ENCODE peak calls at places on chromosomes 2 and 18, in five cellular contexts. I is gastrocnemius medialis, T is tibial nerve, P is suprapubic skin, B is uterus. Z is an unnamed sample.

GRCh38 chr2:37775908-37776250 is 104.4 kb upstream of the CDC42EP3 start:
- DNase-seq in B (peak), P (no peak), T (peak), I (no peak), Z (no peak)

GRCh38 chr2:111116843-111117665 is 3.7 kb upstream of the BCL2L11 start:
- DNase-seq in B (peak), T (peak), P (peak), I (peak), Z (no peak)

GRCh38 chr2:207630491-207630890 is 5.3 kb upstream of the METTL21A start:
- DNase-seq in I (no peak), P (no peak), T (no peak), B (no peak), Z (no peak)

GRCh38 chr2:3638456-3638810 is 19.6 kb upstream of the ALLC start:
- DNase-seq in T (no peak), P (peak), B (no peak), I (no peak), Z (no peak)

GRCh38 chr18:49247786-49248185 is 212.7 kb downstream of the DYM start:
- DNase-seq in P (no peak), T (no peak), B (no peak), I (no peak), Z (no peak)

GRCh38 chr18:75422341-75422910 is 5.1 kb downstream of the SMIM21 start:
- DNase-seq in B (no peak), I (no peak), T (no peak), P (no peak), Z (no peak)

GRCh38 chr2:162073776-162074578 is at the start of gene DPP4:
- DNase-seq in P (peak), B (no peak), T (no peak), I (no peak), Z (peak)

GRCh38 chr2:105893011-105893995 is 148.6 kb downstream of the NCK2 start:
- DNase-seq in P (no peak), B (no peak), I (no peak), T (no peak), Z (no peak)

GRCh38 chr2:242031481-242032019 is 162.0 kb downstream of the RTP5 start:
- DNase-seq in P (peak), I (no peak), T (no peak), B (no peak), Z (no peak)

GRCh38 chr2:60429681-60430080 is 123.8 kb downstream of the BCL11A start:
- DNase-seq in I (no peak), B (no peak), T (no peak), P (no peak), Z (no peak)
- TF ChIP-seq POLR2A in I (no peak), B (no peak), T (no peak), P (no peak), Z (no peak)

GRCh38 chr2:231785413-231785812 is 832 bp upstream of the COPS7B start:
- DNase-seq in B (no peak), I (no peak), T (no peak), P (no peak), Z (no peak)

GRCh38 chr2:231785822-231786176 is 446 bp upstream of the COPS7B start:
- DNase-seq in B (no peak), I (no peak), P (no peak), T (no peak), Z (no peak)

GRCh38 chr2:231781798-231782726 is 980 bp upstream of the PDE6D start:
- DNase-seq in B (no peak), P (no peak), I (peak), T (peak), Z (no peak)

GRCh38 chr2:231786917-231787292 is 660 bp downstream of the COPS7B start:
- DNase-seq in I (no peak), P (no peak), T (no peak), B (no peak), Z (no peak)

DNA sequence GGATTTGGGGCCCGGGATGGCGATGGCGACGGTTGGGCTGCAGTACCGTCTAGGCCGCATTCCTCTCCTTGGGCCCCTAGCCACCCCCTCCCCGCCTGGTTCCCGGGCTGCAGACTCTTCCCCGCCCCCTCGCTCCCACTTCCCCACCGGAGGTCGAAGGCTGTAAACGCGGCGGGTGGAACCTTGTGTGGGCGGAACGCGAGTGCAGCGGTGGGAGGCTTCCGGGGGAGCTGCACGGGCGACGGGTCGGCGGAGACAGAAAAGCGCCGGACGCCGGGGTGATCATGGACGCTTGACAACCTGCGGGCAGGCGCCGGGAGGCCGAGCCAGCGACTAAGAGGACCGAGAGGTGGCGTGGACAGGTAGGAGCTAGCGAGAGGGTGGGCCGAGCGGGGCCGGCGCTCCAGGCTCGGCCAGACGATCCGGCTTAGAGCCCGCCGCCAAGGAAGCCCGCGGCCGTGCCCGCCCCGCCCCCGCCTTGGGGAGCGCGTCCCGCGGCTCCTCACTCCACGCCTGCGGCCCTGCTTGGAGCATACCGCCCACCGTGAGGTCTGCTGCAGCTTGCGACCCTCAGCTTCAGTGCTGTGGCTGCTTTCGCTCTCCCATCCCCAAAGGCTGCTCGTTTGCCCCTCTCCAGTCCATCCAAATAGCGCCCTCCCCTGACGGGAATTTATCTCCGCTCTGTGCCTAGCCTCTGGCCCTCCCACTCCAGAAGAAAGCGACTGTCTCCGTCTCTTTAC is at the start of gene COPS7B:
- DNase-seq in T (peak), B (peak), I (peak), P (peak), Z (peak)
- TF ChIP-seq POLR2A in T (no peak), B (peak), I (no peak), P (no peak), Z (peak)

GRCh38 chr2:10433948-10434884 is 13.9 kb downstream of the ODC1 start:
- DNase-seq in B (no peak), I (no peak), P (no peak), T (no peak), Z (no peak)

GRCh38 chr2:10431797-10432196 is 16.3 kb downstream of the ODC1 start:
- DNase-seq in B (no peak), P (no peak), I (no peak), T (no peak), Z (no peak)

GRCh38 chr2:10430886-10431622 is 17.1 kb downstream of the ODC1 start:
- DNase-seq in I (no peak), T (no peak), B (no peak), P (no peak), Z (no peak)

GRCh38 chr2:10433264-10433947 is 14.7 kb downstream of the ODC1 start:
- DNase-seq in T (no peak), P (no peak), B (no peak), I (no peak), Z (no peak)

DNA sequence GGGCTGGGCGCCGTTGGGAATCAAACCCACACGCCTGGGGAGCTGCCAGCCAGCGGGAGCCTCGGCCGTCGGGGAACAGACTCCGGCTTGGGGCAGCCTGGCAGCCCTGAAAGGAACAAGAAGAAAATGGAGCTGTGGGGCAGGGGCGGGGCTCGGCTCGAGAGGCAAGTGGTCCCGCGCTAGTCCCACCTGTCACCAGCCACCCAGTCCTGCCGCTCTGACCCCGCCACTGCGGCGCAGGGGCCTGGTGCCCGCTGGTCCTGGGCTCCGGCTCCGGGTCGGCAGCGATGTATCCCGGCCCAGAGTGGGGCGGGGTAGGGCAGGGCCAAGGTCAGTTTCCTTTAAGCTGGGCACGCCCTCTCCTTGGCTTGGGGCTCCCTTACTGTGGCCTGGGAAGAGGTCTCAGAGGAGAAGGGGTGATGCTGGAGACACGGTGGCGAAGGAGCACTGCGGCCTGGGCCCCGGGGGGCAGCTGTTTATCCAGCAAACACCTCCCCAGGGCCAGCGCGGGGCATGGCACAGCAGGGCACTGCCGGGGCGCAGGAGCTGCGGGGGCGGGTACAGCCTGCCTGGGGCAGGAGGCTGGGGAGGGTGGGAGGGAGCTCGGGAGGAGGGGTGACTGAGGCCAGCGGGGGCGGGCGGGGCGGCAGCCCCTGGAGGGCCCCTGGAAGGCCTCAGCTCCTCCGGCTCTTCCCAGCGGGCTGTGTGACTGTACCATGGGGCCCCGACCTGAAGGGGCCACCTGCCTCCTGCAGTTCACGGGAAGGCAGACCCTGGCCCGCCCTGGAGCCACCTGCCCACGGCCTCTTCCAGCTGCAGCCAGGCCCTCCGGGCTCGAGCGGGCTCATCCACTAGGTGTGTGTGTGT is 15.6 kb downstream of the ODC1 start:
- DNase-seq in B (no peak), P (no peak), T (no peak), I (no peak), Z (no peak)
- TF ChIP-seq POLR2A in B (no peak), P (no peak), T (no peak), I (no peak), Z (no peak)

DNA sequence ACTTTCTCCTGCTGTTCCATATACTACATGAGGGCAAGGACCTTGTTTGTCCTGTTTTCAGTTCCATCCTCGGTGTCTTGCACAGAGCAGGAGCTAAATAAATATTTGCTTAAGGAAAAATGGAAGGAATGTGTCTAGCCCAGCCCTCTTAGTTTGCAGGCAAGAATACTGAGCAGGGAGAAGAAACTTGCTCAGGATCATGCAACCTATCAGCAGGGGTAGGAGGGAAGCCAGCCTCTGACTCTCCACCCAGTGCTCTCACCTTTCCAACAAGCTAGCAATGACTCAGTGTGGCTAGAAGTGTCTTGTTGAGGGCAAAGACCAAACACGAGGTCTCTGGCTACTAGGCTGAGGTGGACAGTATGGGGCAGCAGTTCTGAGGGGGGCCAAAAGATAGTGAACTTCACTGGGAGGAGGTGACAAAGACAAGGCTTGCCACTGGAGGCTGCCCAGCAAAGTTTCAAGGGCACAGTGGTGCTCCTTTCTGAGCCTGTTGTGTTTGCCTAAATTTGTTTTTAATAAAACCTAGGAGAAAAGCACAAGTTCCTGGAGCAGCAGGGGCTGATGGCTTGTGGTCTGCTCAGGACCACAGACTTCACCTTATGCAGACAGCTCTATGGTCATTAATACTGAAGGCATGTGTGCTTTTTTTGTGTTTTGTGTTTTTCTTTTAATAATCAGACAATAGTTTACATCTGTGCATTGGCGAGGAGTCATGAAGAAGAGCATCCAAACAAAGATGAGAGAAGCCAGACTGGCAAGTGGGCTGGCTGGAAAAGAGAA is 49.1 kb upstream of the CTAGE1 start:
- DNase-seq in B (no peak), I (no peak), P (no peak), T (no peak), Z (no peak)
- TF ChIP-seq POLR2A in B (no peak), I (no peak), P (no peak), T (no peak), Z (no peak)

DNA sequence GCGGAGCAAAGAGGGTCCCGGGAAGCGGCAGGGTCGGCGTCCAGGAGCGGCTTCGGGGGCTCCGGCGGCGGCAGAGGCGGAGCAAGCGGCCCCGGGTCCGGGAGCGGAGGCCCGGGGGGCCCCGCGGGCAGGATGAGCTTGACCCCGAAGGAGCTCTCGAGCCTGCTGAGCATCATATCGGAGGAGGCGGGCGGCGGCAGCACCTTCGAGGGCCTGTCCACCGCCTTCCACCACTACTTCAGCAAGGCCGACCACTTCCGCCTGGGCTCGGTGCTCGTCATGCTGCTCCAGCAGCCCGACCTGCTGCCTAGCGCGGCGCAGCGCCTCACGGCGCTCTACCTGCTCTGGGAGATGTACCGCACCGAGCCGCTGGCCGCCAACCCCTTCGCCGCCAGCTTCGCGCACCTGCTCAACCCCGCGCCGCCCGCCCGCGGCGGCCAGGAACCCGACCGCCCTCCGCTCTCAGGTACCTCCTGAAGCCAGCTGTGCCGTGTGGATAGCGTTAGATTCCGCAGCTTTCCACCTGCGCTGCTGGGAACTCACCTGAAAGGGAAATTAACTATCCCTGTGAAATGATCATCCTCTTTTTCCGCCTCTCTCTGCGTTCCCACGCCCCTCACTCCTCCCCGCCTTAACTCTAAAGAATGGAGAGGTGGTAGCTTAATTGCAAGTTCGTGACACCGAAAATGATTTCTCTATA is 477 bp downstream of the CNOT11 start:
- DNase-seq in P (peak), T (peak), I (peak), B (peak), Z (peak)
- TF ChIP-seq POLR2A in P (no peak), T (no peak), I (no peak), B (no peak), Z (no peak)